ENCODE peak calls at places on chromosome 6, in five cellular contexts. F is choroid plexus epithelial cell, K is adrenal gland, D is left ventricle myocardium inferior, R is neural progenitor cell. G is an unnamed sample.

GRCh38 chr6:166333172-166333995 is 9.0 kb downstream of the SFT2D1 start:
- DNase-seq in R (no peak), F (no peak), D (no peak), K (no peak), G (no peak)

GRCh38 chr6:33658982-33659689 is 38.0 kb downstream of the ITPR3 start:
- DNase-seq in F (no peak), R (no peak), K (no peak), D (no peak), G (no peak)

GRCh38 chr6:162344301-162344700 is 383.3 kb downstream of the PRKN start:
- DNase-seq in R (no peak), F (no peak), D (no peak), K (no peak), G (no peak)

GRCh38 chr6:4804095-4804494 is 27.9 kb downstream of the CDYL start:
- DNase-seq in K (no peak), D (no peak), R (no peak), F (peak), G (no peak)

GRCh38 chr6:16803294-16804006 is 42.2 kb upstream of the ATXN1 start:
- DNase-seq in K (peak), D (peak), R (peak), F (peak), G (peak)

GRCh38 chr6:81166770-81167169 is 585.7 kb downstream of the TENT5A start:
- DNase-seq in K (no peak), D (no peak), F (peak), R (no peak), G (peak)

GRCh38 chr6:38387994-38388393 is 251.7 kb downstream of the BTBD9 start:
- DNase-seq in R (no peak), D (no peak), K (no peak), F (peak), G (no peak)

GRCh38 chr6:105326216-105326615 is 76.7 kb downstream of the PREP start:
- DNase-seq in F (peak), R (no peak), K (no peak), D (no peak), G (no peak)

GRCh38 chr6:161226005-161226964 is 47.6 kb downstream of the AGPAT4 start:
- DNase-seq in K (peak), F (no peak), D (no peak), R (no peak), G (peak)

GRCh38 chr6:151065027-151065815 is 174.5 kb upstream of the AKAP12 start:
- DNase-seq in F (no peak), R (no peak), D (peak), K (no peak), G (no peak)

GRCh38 chr6:36682328-36683144 is 4.0 kb downstream of the CDKN1A start:
- DNase-seq in F (peak), R (no peak), D (peak), K (peak), G (no peak)

GRCh38 chr6:68443704-68444103 is 191.4 kb upstream of the ADGRB3 start:
- DNase-seq in D (no peak), K (no peak), R (no peak), F (no peak), G (no peak)
- TF ChIP-seq CTCF in D (no peak), K (no peak), R (peak), F (no peak), G (no peak)

GRCh38 chr6:27019651-27020552 is 227.6 kb upstream of the PRSS16 start:
- DNase-seq in D (peak), R (peak), F (peak), K (peak), G (peak)
- H3K4me3 ChIP-seq in D (peak), R (peak), F (peak), K (peak), G (peak)

GRCh38 chr6:106556368-106556960 is 72.8 kb downstream of the RTN4IP1 start:
- DNase-seq in R (no peak), D (no peak), K (no peak), F (peak), G (no peak)
- TF ChIP-seq CTCF in R (peak), D (peak), K (no peak), F (peak), G (no peak)

GRCh38 chr6:143038845-143039244 is 21.8 kb upstream of the AIG1 start:
- DNase-seq in F (no peak), D (no peak), R (no peak), K (no peak), G (no peak)

GRCh38 chr6:143037470-143037869 is 23.2 kb upstream of the AIG1 start:
- DNase-seq in K (no peak), D (no peak), F (no peak), R (peak), G (no peak)

GRCh38 chr6:143040018-143040417 is 20.7 kb upstream of the AIG1 start:
- DNase-seq in F (no peak), K (no peak), D (no peak), R (no peak), G (no peak)

GRCh38 chr6:143034689-143035334 is 25.9 kb upstream of the AIG1 start:
- DNase-seq in D (no peak), F (no peak), R (no peak), K (no peak), G (no peak)

GRCh38 chr6:143039548-143039947 is 21.1 kb upstream of the AIG1 start:
- DNase-seq in R (no peak), D (no peak), F (no peak), K (no peak), G (no peak)
- H3K4me3 ChIP-seq in R (no peak), D (no peak), F (no peak), K (no peak), G (no peak)

GRCh38 chr6:130752292-130752691 is 74.9 kb upstream of the SMLR1 start:
- DNase-seq in R (no peak), D (no peak), F (peak), K (no peak), G (no peak)

GRCh38 chr6:130744601-130745382 is 82.4 kb upstream of the SMLR1 start:
- DNase-seq in R (peak), F (no peak), D (no peak), K (no peak), G (no peak)

GRCh38 chr6:130754786-130755367 is 72.3 kb upstream of the SMLR1 start:
- DNase-seq in D (no peak), R (no peak), F (no peak), K (no peak), G (no peak)

DNA sequence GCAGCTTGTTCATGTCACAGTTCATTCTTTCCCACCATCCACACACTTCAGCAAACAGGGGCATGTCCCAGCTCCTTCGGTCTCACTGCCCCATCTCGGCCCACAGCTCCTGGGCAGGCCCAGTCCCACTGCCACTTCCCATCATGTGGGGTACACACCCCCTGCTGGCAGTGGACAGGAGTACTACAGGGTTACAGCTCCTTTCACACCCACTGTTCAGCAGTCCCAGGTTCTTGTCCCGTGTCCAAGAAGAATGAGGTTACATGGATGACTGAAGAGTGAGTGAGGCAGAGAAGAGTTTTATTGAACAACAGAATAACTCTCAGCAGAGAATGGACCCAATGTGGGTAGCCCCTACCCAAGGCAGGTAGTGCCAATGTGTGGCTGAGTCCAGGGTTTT is 77.8 kb upstream of the SMLR1 start:
- DNase-seq in D (no peak), F (no peak), R (peak), K (no peak), G (no peak)
- TF ChIP-seq CTCF in D (no peak), F (no peak), R (peak), K (no peak), G (no peak)

G was measured in ovary.